ENCODE peak calls at places on chromosomes 3 and 15, in four cellular contexts. One of them, this sample, is unnamed.

GRCh38 chr15:70375006-70375409 is 277.3 kb upstream of the TLE3 start:
- DNase-seq in NCI-H446: no peak
- DNase-seq in activated T-helper 1 cell treated with Interleukin-2 at 50 U/mL for 16 hours: no peak
- DNase-seq in AG04450: no peak
- DNase-seq in this sample: no peak

GRCh38 chr15:98996169-98996568 is 11.4 kb downstream of the PGPEP1L start:
- DNase-seq in NCI-H446: no peak
- DNase-seq in activated T-helper 1 cell treated with Interleukin-2 at 50 U/mL for 16 hours: no peak
- DNase-seq in AG04450: no peak
- DNase-seq in this sample: no peak

GRCh38 chr15:35427091-35427490 is 118.9 kb downstream of the DPH6 start:
- DNase-seq in NCI-H446: no peak
- DNase-seq in activated T-helper 1 cell treated with Interleukin-2 at 50 U/mL for 16 hours: no peak
- DNase-seq in AG04450: peak
- DNase-seq in this sample: no peak

GRCh38 chr3:80769683-80770082 is 991.8 kb downstream of the GBE1 start:
- DNase-seq in NCI-H446: no peak
- DNase-seq in activated T-helper 1 cell treated with Interleukin-2 at 50 U/mL for 16 hours: no peak
- DNase-seq in AG04450: no peak
- DNase-seq in this sample: no peak

GRCh38 chr3:194730369-194730768 is 44.7 kb downstream of the FAM43A start:
- DNase-seq in NCI-H446: peak
- DNase-seq in activated T-helper 1 cell treated with Interleukin-2 at 50 U/mL for 16 hours: no peak
- DNase-seq in AG04450: no peak
- DNase-seq in this sample: peak

GRCh38 chr3:57757642-57758297 is 1.7 kb downstream of the SLMAP start:
- DNase-seq in NCI-H446: no peak
- DNase-seq in activated T-helper 1 cell treated with Interleukin-2 at 50 U/mL for 16 hours: no peak
- DNase-seq in AG04450: no peak
- DNase-seq in this sample: no peak

GRCh38 chr3:128439226-128439625 is 27.5 kb downstream of the DNAJB8 start:
- DNase-seq in NCI-H446: no peak
- DNase-seq in activated T-helper 1 cell treated with Interleukin-2 at 50 U/mL for 16 hours: no peak
- DNase-seq in AG04450: no peak
- DNase-seq in this sample: no peak

GRCh38 chr3:111159391-111159790 is 87.8 kb downstream of the NECTIN3 start:
- DNase-seq in NCI-H446: no peak
- DNase-seq in activated T-helper 1 cell treated with Interleukin-2 at 50 U/mL for 16 hours: no peak
- DNase-seq in AG04450: no peak
- DNase-seq in this sample: no peak

GRCh38 chr3:126995926-126996512 is 13.1 kb downstream of the PLXNA1 start:
- DNase-seq in NCI-H446: no peak
- DNase-seq in activated T-helper 1 cell treated with Interleukin-2 at 50 U/mL for 16 hours: no peak
- DNase-seq in AG04450: no peak
- DNase-seq in this sample: no peak

GRCh38 chr3:133490468-133491351 is 82.8 kb upstream of the CDV3 start:
- DNase-seq in NCI-H446: no peak
- DNase-seq in activated T-helper 1 cell treated with Interleukin-2 at 50 U/mL for 16 hours: peak
- DNase-seq in AG04450: no peak
- DNase-seq in this sample: no peak

GRCh38 chr3:42179110-42179725 is 86.8 kb downstream of the CCK start:
- DNase-seq in NCI-H446: no peak
- DNase-seq in activated T-helper 1 cell treated with Interleukin-2 at 50 U/mL for 16 hours: no peak
- DNase-seq in AG04450: peak
- DNase-seq in this sample: no peak

This sample was measured in NCI-H1436.